ENCODE peak calls at places on chromosomes 2 and 18, in five cellular contexts. Y, H, Z, R and E are unnamed samples.

GRCh38 chr18:6210349-6211173 is 204.2 kb downstream of the L3MBTL4 start:
- DNase-seq in Y (no peak), H (no peak), Z (no peak), R (no peak), E (no peak)

GRCh38 chr18:32929213-32929612 is 156.4 kb upstream of the KLHL14 start:
- DNase-seq in Y (no peak), H (no peak), Z (no peak), R (no peak), E (no peak)

GRCh38 chr2:146317959-146318358 is 1526.9 kb upstream of the ACVR2A start:
- DNase-seq in Y (peak; percentile 67), H (peak; percentile 54), Z (peak; percentile 90), R (no peak), E (no peak)

GRCh38 chr2:100877555-100877954 is 57.6 kb downstream of the NPAS2 start:
- DNase-seq in Y (peak; percentile 63), H (peak; percentile 32), Z (peak; percentile 77), R (no peak), E (no peak)

GRCh38 chr2:231765496-231765929 is 15.6 kb downstream of the PDE6D start:
- DNase-seq in Y (no peak), H (no peak), Z (no peak), R (no peak), E (no peak)

GRCh38 chr18:46756172-46756558 is 688 bp downstream of the ST8SIA5 start:
- DNase-seq in Y (no peak), H (no peak), Z (no peak), R (peak; percentile 50), E (no peak)

GRCh38 chr2:55403177-55403998 is 16.3 kb downstream of the CCDC88A start:
- DNase-seq in Y (peak; percentile 37), H (no peak), Z (no peak), R (no peak), E (no peak)

GRCh38 chr2:144334551-144334950 is 185.4 kb downstream of the ZEB2 start:
- DNase-seq in Y (no peak), H (no peak), Z (peak; percentile 14), R (no peak), E (no peak)

GRCh38 chr2:82792316-82792715 is 1666.8 kb downstream of the SUCLG1 start:
- DNase-seq in Y (no peak), H (no peak), Z (no peak), R (no peak), E (no peak)

GRCh38 chr18:45566025-45566740 is 49.1 kb upstream of the SLC14A2 start:
- DNase-seq in Y (peak; percentile 97), H (peak; percentile 93), Z (peak; percentile 96), R (no peak), E (peak; percentile 93)

GRCh38 chr2:164802095-164802744 is 39.4 kb downstream of the COBLL1 start:
- DNase-seq in Y (no peak), H (no peak), Z (no peak), R (no peak), E (no peak)

GRCh38 chr2:151649966-151650365 is 84.3 kb downstream of the NEB start:
- DNase-seq in Y (no peak), H (no peak), Z (no peak), R (no peak), E (no peak)

GRCh38 chr2:230898661-230899091 is 26.4 kb downstream of the GPR55 start:
- DNase-seq in Y (no peak), H (no peak), Z (no peak), R (no peak), E (no peak)

GRCh38 chr2:20617081-20617575 is 33.8 kb downstream of the HS1BP3 start:
- DNase-seq in Y (no peak), H (no peak), Z (peak; percentile 62), R (no peak), E (no peak)

GRCh38 chr2:96267159-96267971 is 1.3 kb downstream of the CIAO1 start:
- DNase-seq in Y (peak; percentile 25), H (peak; percentile 43), Z (peak; percentile 72), R (peak; percentile 53), E (no peak)

GRCh38 chr2:88100489-88100858 is 27.4 kb downstream of the FABP1 start:
- DNase-seq in Y (no peak), H (no peak), Z (no peak), R (no peak), E (no peak)

GRCh38 chr18:48600746-48601090 is 61.9 kb downstream of the CTIF start:
- DNase-seq in Y (peak; percentile 48), H (no peak), Z (no peak), R (no peak), E (no peak)

GRCh38 chr2:241817126-241817820 is 8.3 kb downstream of the NEU4 start:
- DNase-seq in Y (no peak), H (no peak), Z (no peak), R (peak; percentile 51), E (no peak)

GRCh38 chr2:230327418-230328154 is 593 bp downstream of the SP140L start:
- DNase-seq in Y (peak; percentile 6), H (no peak), Z (no peak), R (peak; percentile 57), E (no peak)

GRCh38 chr2:68196120-68196716 is 38.5 kb downstream of the PNO1 start:
- DNase-seq in Y (peak; percentile 39), H (peak; percentile 27), Z (peak; percentile 68), R (no peak), E (peak; percentile 30)

GRCh38 chr2:206783718-206784117 is 18.3 kb downstream of the FASTKD2 start:
- DNase-seq in Y (peak; percentile 3), H (no peak), Z (peak; percentile 25), R (no peak), E (no peak)

GRCh38 chr18:37166491-37166890 is 337.6 kb downstream of the KIAA1328 start:
- DNase-seq in Y (no peak), H (peak; percentile 2), Z (no peak), R (no peak), E (no peak)

GRCh38 chr2:181152221-181152620 is 171.8 kb downstream of the UBE2E3 start:
- DNase-seq in Y (peak; percentile 33), H (no peak), Z (no peak), R (no peak), E (no peak)

GRCh38 chr2:224948859-224949258 is 93.4 kb downstream of the DOCK10 start:
- DNase-seq in Y (peak; percentile 58), H (peak; percentile 45), Z (peak; percentile 75), R (no peak), E (no peak)

GRCh38 chr2:230582851-230583283 is 129.8 kb upstream of the CAB39 start:
- DNase-seq in Y (peak; percentile 72), H (peak; percentile 56), Z (peak; percentile 54), R (peak; percentile 66), E (no peak)

GRCh38 chr2:10414000-10414451 is 34.1 kb downstream of the ODC1 start:
- DNase-seq in Y (peak; percentile 66), H (peak; percentile 64), Z (no peak), R (peak; percentile 47), E (no peak)

GRCh38 chr2:38484957-38485356 is 107.9 kb upstream of the ATL2 start:
- DNase-seq in Y (no peak), H (no peak), Z (no peak), R (no peak), E (no peak)

GRCh38 chr2:149579972-149580882 is 7.3 kb downstream of the MMADHC start:
- DNase-seq in Y (peak; percentile 47), H (no peak), Z (peak; percentile 47), R (no peak), E (no peak)

GRCh38 chr2:10329880-10330699 is 27.4 kb downstream of the HPCAL1 start:
- DNase-seq in Y (peak; percentile 87), H (no peak), Z (peak; percentile 54), R (no peak), E (no peak)

GRCh38 chr18:80249217-80250093 is 2.1 kb upstream of the PARD6G start:
- DNase-seq in Y (peak; percentile 70), H (peak; percentile 89), Z (peak; percentile 40), R (no peak), E (no peak)

GRCh38 chr2:219551412-219551811 is 7.6 kb downstream of the TMEM198 start:
- DNase-seq in Y (peak; percentile 58), H (peak; percentile 33), Z (peak; percentile 55), R (no peak), E (no peak)

GRCh38 chr2:17604050-17604449 is 63.6 kb downstream of the VSNL1 start:
- DNase-seq in Y (no peak), H (no peak), Z (no peak), R (no peak), E (no peak)

GRCh38 chr2:174888136-174888535 is 117.0 kb downstream of the CHN1 start:
- DNase-seq in Y (peak; percentile 59), H (no peak), Z (peak; percentile 8), R (no peak), E (no peak)

GRCh38 chr2:174893018-174893417 is 112.2 kb downstream of the CHN1 start:
- DNase-seq in Y (no peak), H (no peak), Z (no peak), R (no peak), E (no peak)

GRCh38 chr2:174892546-174892945 is 112.6 kb downstream of the CHN1 start:
- DNase-seq in Y (no peak), H (peak; percentile 2), Z (peak; percentile 26), R (no peak), E (no peak)

GRCh38 chr2:174888646-174889271 is 116.4 kb downstream of the CHN1 start:
- DNase-seq in Y (peak; percentile 6), H (no peak), Z (no peak), R (no peak), E (no peak)
- TF ChIP-seq CTCF in Y (peak; percentile 20), H (no peak), Z (no peak), R (no peak), E (no peak)

DNA sequence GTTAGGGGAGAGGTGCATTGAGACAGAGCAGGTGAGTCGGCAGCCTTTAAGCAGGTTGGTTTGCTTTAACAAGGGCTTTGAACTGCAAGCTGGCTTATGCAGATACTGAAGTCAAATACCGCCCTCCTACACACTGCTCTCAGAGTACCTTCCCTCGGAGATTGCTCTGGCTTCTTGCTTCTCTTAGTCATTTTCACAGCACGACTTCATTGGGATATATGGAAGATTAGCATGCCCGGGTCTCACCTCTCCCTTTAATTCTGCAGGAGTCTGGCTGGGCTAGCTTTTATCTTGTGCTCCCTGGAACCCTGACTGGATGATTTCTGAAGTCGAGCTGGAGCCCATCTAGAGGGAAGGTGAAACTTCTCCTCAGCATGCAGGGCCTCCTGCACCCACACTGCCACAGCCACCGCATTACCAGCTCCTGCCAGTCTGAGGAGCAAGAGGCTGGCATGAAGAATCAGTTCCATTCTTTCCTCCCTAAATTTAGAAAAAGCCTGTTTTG is 395.5 kb upstream of the HNRNPA3 start:
- DNase-seq in Y (no peak), H (no peak), Z (peak; percentile 9), R (no peak), E (no peak)
- TF ChIP-seq CTCF in Y (peak; percentile 8), H (no peak), Z (peak; percentile 10), R (no peak), E (no peak)

GRCh38 chr2:2698182-2699116 is 367.4 kb upstream of the MYT1L start:
- DNase-seq in Y (no peak), H (no peak), Z (no peak), R (no peak), E (no peak)
- TF ChIP-seq CTCF in Y (no peak), H (no peak), Z (no peak), R (no peak), E (no peak)

GRCh38 chr2:239290618-239291504 is 110.0 kb downstream of the HDAC4 start:
- DNase-seq in Y (peak; percentile 85), H (peak; percentile 62), Z (peak; percentile 62), R (no peak), E (no peak)
- TF ChIP-seq CTCF in Y (no peak), H (no peak), Z (no peak), R (no peak), E (peak; percentile 17)